ENCODE peak calls at places on chromosomes 2 and 18, in five cellular contexts. U, S, N, M and I are unnamed samples.

GRCh38 chr18:22563098-22563707 is 145.5 kb upstream of the CTAGE1 start:
- DNase-seq in U (peak), S (no peak), N (peak), M (no peak), I (no peak)

GRCh38 chr2:235765181-235765820 is 271.5 kb downstream of the AGAP1 start:
- DNase-seq in U (peak), S (no peak), N (peak), M (no peak), I (no peak)

GRCh38 chr2:176662771-176663170 is 393.5 kb downstream of the MTX2 start:
- DNase-seq in U (no peak), S (no peak), N (no peak), M (no peak), I (no peak)

GRCh38 chr18:22977847-22978701 is 44.9 kb downstream of the RBBP8 start:
- DNase-seq in U (peak), S (no peak), N (peak), M (no peak), I (no peak)

GRCh38 chr2:47862949-47863348 is 43.3 kb downstream of the FBXO11 start:
- DNase-seq in U (no peak), S (no peak), N (no peak), M (no peak), I (no peak)

GRCh38 chr18:79662051-79662450 is 17.6 kb upstream of the CTDP1 start:
- DNase-seq in U (no peak), S (no peak), N (no peak), M (no peak), I (no peak)

GRCh38 chr2:42942990-42943493 is 150.7 kb upstream of the HAAO start:
- DNase-seq in U (no peak), S (no peak), N (no peak), M (no peak), I (no peak)

GRCh38 chr2:69164379-69164778 is 151.4 kb downstream of the ANTXR1 start:
- DNase-seq in U (no peak), S (no peak), N (no peak), M (no peak), I (no peak)

GRCh38 chr2:85785027-85785822 is 31.4 kb downstream of the ATOH8 start:
- DNase-seq in U (no peak), S (no peak), N (peak), M (peak), I (no peak)

GRCh38 chr18:50666536-50666935 is 106.6 kb downstream of the MAPK4 start:
- DNase-seq in U (no peak), S (no peak), N (no peak), M (no peak), I (no peak)

GRCh38 chr2:161436411-161436810 is 20.3 kb downstream of the TBR1 start:
- DNase-seq in U (peak), S (no peak), N (peak), M (no peak), I (no peak)

GRCh38 chr2:189876271-189876670 is 92.0 kb downstream of the PMS1 start:
- DNase-seq in U (no peak), S (no peak), N (no peak), M (no peak), I (no peak)

GRCh38 chr2:133512121-133512520 is 56.1 kb downstream of the NCKAP5 start:
- DNase-seq in U (no peak), S (no peak), N (no peak), M (no peak), I (no peak)

GRCh38 chr2:109129356-109129920 is 433 bp downstream of the SH3RF3 start:
- DNase-seq in U (peak), S (no peak), N (no peak), M (peak), I (no peak)

GRCh38 chr2:15169326-15170038 is 391.7 kb downstream of the NBAS start:
- DNase-seq in U (peak), S (no peak), N (peak), M (no peak), I (no peak)

GRCh38 chr2:25309402-25309801 is 32.3 kb downstream of the DNMT3A start:
- DNase-seq in U (peak), S (peak), N (no peak), M (no peak), I (no peak)

GRCh38 chr2:184743096-184743495 is 144.8 kb downstream of the ZNF804A start:
- DNase-seq in U (no peak), S (no peak), N (peak), M (no peak), I (no peak)

GRCh38 chr2:168643979-168644378 is 158.5 kb upstream of the NOSTRIN start:
- DNase-seq in U (no peak), S (no peak), N (no peak), M (no peak), I (no peak)

GRCh38 chr2:106596844-106597243 is 109.7 kb downstream of the CD8B2 start:
- DNase-seq in U (no peak), S (no peak), N (no peak), M (no peak), I (no peak)

GRCh38 chr2:109322111-109322510 is 193.1 kb downstream of the SH3RF3 start:
- DNase-seq in U (peak), S (no peak), N (peak), M (peak), I (no peak)

GRCh38 chr2:119630121-119630520 is 48.9 kb upstream of the TMEM177 start:
- DNase-seq in U (no peak), S (no peak), N (no peak), M (no peak), I (no peak)

GRCh38 chr18:60506682-60507081 is 134.1 kb upstream of the MC4R start:
- DNase-seq in U (no peak), S (no peak), N (peak), M (no peak), I (no peak)

GRCh38 chr2:191593622-191594416 is 84.1 kb upstream of the NABP1 start:
- DNase-seq in U (peak), S (no peak), N (peak), M (no peak), I (no peak)

GRCh38 chr2:216881411-216881810 is 21.5 kb upstream of the TNP1 start:
- DNase-seq in U (no peak), S (no peak), N (no peak), M (no peak), I (no peak)

GRCh38 chr2:164570475-164570874 is 50.8 kb downstream of the GRB14 start:
- DNase-seq in U (no peak), S (no peak), N (no peak), M (no peak), I (no peak)

GRCh38 chr2:219452361-219453317 is 18.0 kb downstream of the SPEG start:
- DNase-seq in U (peak), S (no peak), N (peak), M (peak), I (no peak)

GRCh38 chr2:137806102-137806805 is 158.0 kb upstream of the HNMT start:
- DNase-seq in U (no peak), S (no peak), N (no peak), M (no peak), I (no peak)

GRCh38 chr18:22933958-22934423 is 863 bp downstream of the RBBP8 start:
- DNase-seq in U (no peak), S (no peak), N (no peak), M (no peak), I (no peak)

GRCh38 chr2:88636026-88636425 is 8.8 kb upstream of the EIF2AK3 start:
- DNase-seq in U (no peak), S (no peak), N (no peak), M (no peak), I (no peak)

GRCh38 chr2:10385501-10385900 is 62.6 kb downstream of the ODC1 start:
- DNase-seq in U (no peak), S (no peak), N (no peak), M (no peak), I (no peak)

GRCh38 chr2:229728360-229728759 is 14.0 kb upstream of the DNER start:
- DNase-seq in U (peak), S (no peak), N (no peak), M (no peak), I (no peak)

GRCh38 chr2:20443276-20443920 is 3.5 kb upstream of the RHOB start:
- DNase-seq in U (peak), S (no peak), N (no peak), M (no peak), I (no peak)

GRCh38 chr2:239463541-239464165 is 62.8 kb upstream of the HDAC4 start:
- DNase-seq in U (peak), S (no peak), N (no peak), M (peak), I (no peak)

GRCh38 chr18:63322908-63323634 is 3.5 kb upstream of the BCL2 start:
- DNase-seq in U (peak), S (peak), N (no peak), M (no peak), I (no peak)

GRCh38 chr2:26946841-26947784 is 23.3 kb upstream of the MAPRE3 start:
- DNase-seq in U (peak), S (no peak), N (no peak), M (peak), I (no peak)

GRCh38 chr2:78999410-78999809 is 26.1 kb upstream of the REG3G start:
- DNase-seq in U (peak), S (no peak), N (no peak), M (no peak), I (no peak)